ENCODE peak calls at places on chromosomes 11 and 22, in six cellular contexts. Q, Z, H, D, O and K are unnamed samples.

GRCh38 chr11:132361011-132361550 is 990.7 kb downstream of the NTM start:
- DNase-seq in O (no peak), D (no peak), H (no peak), Z (no peak), Q (no peak), K (no peak)

GRCh38 chr11:62922189-62922589 is 1.0 kb upstream of the CHRM1 start:
- DNase-seq in Q (no peak), O (no peak), D (peak; percentile 13), H (no peak), Z (no peak), K (no peak)

GRCh38 chr11:28671326-28671725 is 563.1 kb downstream of the METTL15 start:
- DNase-seq in H (no peak), O (no peak), Z (no peak), D (no peak), Q (no peak), K (no peak)

GRCh38 chr11:80146231-80146630 is 705.4 kb upstream of the TENM4 start:
- DNase-seq in Q (no peak), Z (no peak), H (no peak), D (peak; percentile 51), O (peak; percentile 9), K (no peak)

GRCh38 chr11:135027461-135027860 is 615.4 kb upstream of the B3GAT1 start:
- DNase-seq in Z (no peak), D (peak; percentile 31), Q (no peak), H (no peak), O (peak; percentile 30), K (peak; percentile 19)

GRCh38 chr11:37504066-37504611 is 906.1 kb upstream of the RAG2 start:
- DNase-seq in H (no peak), Z (no peak), O (peak; percentile 5), Q (peak; percentile 55), D (peak; percentile 94), K (no peak)

GRCh38 chr11:1546536-1547466 is 25.3 kb downstream of the DUSP8 start:
- DNase-seq in H (peak; percentile 31), Q (no peak), O (peak; percentile 61), Z (no peak), D (no peak), K (peak; percentile 45)

GRCh38 chr11:19995131-19995530 is 165.1 kb downstream of the DBX1 start:
- DNase-seq in O (peak; percentile 44), H (no peak), Q (no peak), D (peak; percentile 96), Z (no peak), K (no peak)

GRCh38 chr22:17235149-17235655 is 16.0 kb upstream of the ADA2 start:
- DNase-seq in O (no peak), H (no peak), Z (no peak), Q (no peak), D (no peak), K (no peak)

GRCh38 chr11:117328414-117329010 is 858 bp downstream of the CEP164 start:
- DNase-seq in D (peak; percentile 60), H (no peak), Q (no peak), Z (no peak), O (no peak), K (peak; percentile 13)